ENCODE peak calls at places on chromosomes 11 and 22, in nine cellular contexts. W is neural crest cell; U is HuH-7; P is A549; F is T47D; V is H9; Q is dorsolateral prefrontal cortex; M is psoas muscle; C is naive thymus-derived CD4-positive, alpha-beta T cell. K is an unnamed sample.

GRCh38 chr11:114251797-114252327 is 44.3 kb upstream of the NNMT start:
- DNase-seq in W (no peak), U (no peak), P (no peak), F (no peak), V (peak), Q (no peak), M (peak), C (no peak), K (no peak)

GRCh38 chr22:37556750-37557149 is 3.5 kb upstream of the CDC42EP1 start:
- DNase-seq in W (no peak), U (no peak), P (no peak), F (no peak), V (peak), Q (no peak), M (no peak), C (no peak), K (no peak)

GRCh38 chr11:127003260-127003981 is 2.9 kb upstream of the KIRREL3 start:
- DNase-seq in W (peak), U (no peak), P (peak), F (peak), V (peak), Q (peak), M (no peak), C (no peak), K (no peak)

GRCh38 chr11:106344392-106344791 is 266.9 kb downstream of the AASDHPPT start:
- DNase-seq in W (no peak), U (no peak), P (no peak), F (no peak), V (no peak), Q (no peak), M (no peak), C (no peak), K (no peak)

GRCh38 chr11:1568451-1568911 is 3.6 kb downstream of the DUSP8 start:
- DNase-seq in W (no peak), U (no peak), P (no peak), F (no peak), V (peak), Q (no peak), M (no peak), C (no peak), K (no peak)

GRCh38 chr11:10499452-10500262 is 41.3 kb downstream of the RNF141 start:
- DNase-seq in W (no peak), U (no peak), P (no peak), F (no peak), V (no peak), Q (no peak), M (no peak), C (no peak), K (no peak)

GRCh38 chr22:38828616-38829205 is 15.1 kb downstream of the NPTXR start:
- DNase-seq in W (no peak), U (no peak), P (no peak), F (no peak), V (no peak), Q (no peak), M (peak), C (no peak), K (no peak)

GRCh38 chr22:47443836-47444745 is 681.6 kb downstream of the TBC1D22A start:
- DNase-seq in W (no peak), U (no peak), P (no peak), F (no peak), V (no peak), Q (peak), M (no peak), C (no peak), K (no peak)

GRCh38 chr22:36360871-36361383 is 26.8 kb downstream of the MYH9 start:
- DNase-seq in W (no peak), U (peak), P (no peak), F (no peak), V (no peak), Q (no peak), M (no peak), C (no peak), K (no peak)

GRCh38 chr22:35452810-35453743 is 53.1 kb downstream of the MCM5 start:
- DNase-seq in W (no peak), U (no peak), P (no peak), F (no peak), V (no peak), Q (no peak), M (no peak), C (no peak), K (no peak)

GRCh38 chr11:107408762-107409200 is 48.8 kb downstream of the CWF19L2 start:
- DNase-seq in W (no peak), U (no peak), P (no peak), F (no peak), V (no peak), Q (no peak), M (no peak), C (no peak), K (no peak)

GRCh38 chr22:25573822-25574221 is 9.3 kb downstream of the GRK3 start:
- DNase-seq in W (no peak), U (no peak), P (no peak), F (no peak), V (no peak), Q (no peak), M (no peak), C (no peak), K (no peak)

GRCh38 chr11:118245946-118246562 is 6.1 kb downstream of the MPZL3 start:
- DNase-seq in W (no peak), U (no peak), P (no peak), F (no peak), V (no peak), Q (no peak), M (no peak), C (no peak), K (no peak)

GRCh38 chr11:45264839-45265515 is 21.2 kb downstream of the SYT13 start:
- DNase-seq in W (no peak), U (no peak), P (peak), F (no peak), V (no peak), Q (no peak), M (no peak), C (no peak), K (no peak)

GRCh38 chr11:115213007-115213406 is 291.2 kb downstream of the CADM1 start:
- DNase-seq in W (no peak), U (no peak), P (no peak), F (no peak), V (no peak), Q (no peak), M (no peak), C (no peak), K (no peak)

GRCh38 chr22:31103899-31104694 is 3.3 kb downstream of the SELENOM start:
- DNase-seq in W (no peak), U (no peak), P (no peak), F (no peak), V (no peak), Q (peak), M (no peak), C (no peak), K (no peak)

GRCh38 chr11:27423125-27423524 is 49.5 kb downstream of the LGR4 start:
- DNase-seq in W (no peak), U (peak), P (peak), F (no peak), V (no peak), Q (no peak), M (peak), C (no peak), K (peak)

GRCh38 chr11:82988936-82989627 is 82.6 kb downstream of the RAB30 start:
- DNase-seq in W (peak), U (peak), P (no peak), F (no peak), V (no peak), Q (peak), M (no peak), C (no peak), K (no peak)

GRCh38 chr11:78370406-78371172 is 47.0 kb downstream of the GAB2 start:
- DNase-seq in W (no peak), U (no peak), P (no peak), F (no peak), V (no peak), Q (peak), M (no peak), C (no peak), K (no peak)

GRCh38 chr11:63592975-63593395 is 21.2 kb downstream of the PLAAT3 start:
- DNase-seq in W (no peak), U (peak), P (peak), F (peak), V (no peak), Q (peak), M (no peak), C (no peak), K (peak)

GRCh38 chr22:47570851-47571250 is 808.4 kb downstream of the TBC1D22A start:
- DNase-seq in W (no peak), U (no peak), P (no peak), F (no peak), V (no peak), Q (no peak), M (no peak), C (no peak), K (no peak)

GRCh38 chr22:42682113-42682851 is 33.1 kb upstream of the CYB5R3 start:
- DNase-seq in W (no peak), U (no peak), P (no peak), F (peak), V (no peak), Q (no peak), M (no peak), C (no peak), K (no peak)

GRCh38 chr11:6925007-6925577 is 1.1 kb upstream of the ZNF215 start:
- DNase-seq in W (no peak), U (no peak), P (no peak), F (no peak), V (no peak), Q (no peak), M (no peak), C (no peak), K (no peak)

GRCh38 chr22:30667486-30668305 is at the start of gene DUSP18:
- DNase-seq in W (peak), U (peak), P (peak), F (peak), V (peak), Q (peak), M (peak), C (peak), K (peak)

GRCh38 chr11:3914807-3915206 is 59.3 kb downstream of the STIM1 start:
- DNase-seq in W (no peak), U (no peak), P (no peak), F (no peak), V (no peak), Q (no peak), M (no peak), C (no peak), K (no peak)

GRCh38 chr11:47477323-47477722 is 28.4 kb upstream of the RAPSN start:
- DNase-seq in W (no peak), U (no peak), P (no peak), F (no peak), V (no peak), Q (no peak), M (no peak), C (no peak), K (no peak)

GRCh38 chr11:130371004-130371590 is 56.4 kb upstream of the ZBTB44 start:
- DNase-seq in W (no peak), U (peak), P (no peak), F (no peak), V (no peak), Q (no peak), M (no peak), C (no peak), K (no peak)

GRCh38 chr11:116792869-116793475 is 1.3 kb upstream of the APOA5 start:
- DNase-seq in W (no peak), U (no peak), P (no peak), F (no peak), V (no peak), Q (no peak), M (no peak), C (no peak), K (no peak)

GRCh38 chr11:7512525-7513209 is 1.1 kb upstream of the PPFIBP2 start:
- DNase-seq in W (peak), U (peak), P (no peak), F (no peak), V (no peak), Q (peak), M (peak), C (peak), K (no peak)

GRCh38 chr22:40401981-40402406 is 31.6 kb downstream of the SGSM3 start:
- DNase-seq in W (no peak), U (no peak), P (no peak), F (no peak), V (no peak), Q (no peak), M (no peak), C (no peak), K (no peak)

GRCh38 chr22:30858976-30859713 is 109.4 kb downstream of the MORC2 start:
- DNase-seq in W (no peak), U (peak), P (no peak), F (no peak), V (peak), Q (peak), M (no peak), C (no peak), K (no peak)

GRCh38 chr11:92417326-92417725 is 192.7 kb downstream of the FAT3 start:
- DNase-seq in W (no peak), U (no peak), P (peak), F (no peak), V (no peak), Q (no peak), M (no peak), C (no peak), K (no peak)

GRCh38 chr11:122486793-122487495 is 168.6 kb upstream of the UBASH3B start:
- DNase-seq in W (peak), U (no peak), P (peak), F (no peak), V (peak), Q (no peak), M (no peak), C (no peak), K (no peak)

GRCh38 chr11:71962428-71963038 is 33.7 kb downstream of the RNF121 start:
- DNase-seq in W (no peak), U (no peak), P (peak), F (no peak), V (no peak), Q (no peak), M (no peak), C (no peak), K (no peak)

GRCh38 chr22:23282089-23282501 is 101.8 kb downstream of the BCR start:
- DNase-seq in W (no peak), U (no peak), P (peak), F (no peak), V (no peak), Q (peak), M (peak), C (no peak), K (peak)

GRCh38 chr11:20238712-20239111 is 78.4 kb upstream of the DBX1 start:
- DNase-seq in W (no peak), U (no peak), P (no peak), F (no peak), V (no peak), Q (no peak), M (no peak), C (no peak), K (no peak)

GRCh38 chr22:31036671-31037550 is 44.2 kb upstream of the SMTN start:
- DNase-seq in W (no peak), U (no peak), P (peak), F (peak), V (no peak), Q (no peak), M (no peak), C (no peak), K (peak)

GRCh38 chr11:111911563-111912401 is at the start of gene CRYAB:
- DNase-seq in W (no peak), U (no peak), P (peak), F (no peak), V (peak), Q (peak), M (peak), C (no peak), K (peak)